ENCODE peak calls at places on chromosomes 13 and 19, in seven cellular contexts. Y, M, Q, R, S, N and J are unnamed samples.

GRCh38 chr19:38304352-38304865 is 358 bp downstream of the C19orf33 start:
- DNase-seq in Y (no peak), M (no peak), Q (no peak), R (no peak), S (no peak), N (no peak), J (no peak)

GRCh38 chr13:40102854-40103253 is 447.4 kb downstream of the COG6 start:
- DNase-seq in Y (no peak), M (no peak), Q (no peak), R (no peak), S (peak; percentile 29), N (no peak), J (peak; percentile 22)

GRCh38 chr19:29328586-29328985 is 115.6 kb upstream of the UQCRFS1 start:
- DNase-seq in Y (no peak), M (no peak), Q (no peak), R (no peak), S (no peak), N (no peak), J (no peak)

GRCh38 chr13:92833071-92833470 is 393.5 kb upstream of the GPC6 start:
- DNase-seq in Y (no peak), M (no peak), Q (peak; percentile 58), R (no peak), S (no peak), N (no peak), J (no peak)

GRCh38 chr19:46404884-46405658 is 8.3 kb downstream of the CCDC8 start:
- DNase-seq in Y (no peak), M (no peak), Q (peak; percentile 58), R (no peak), S (no peak), N (no peak), J (no peak)

GRCh38 chr13:98478134-98479129 is 98.5 kb downstream of the STK24 start:
- DNase-seq in Y (no peak), M (peak; percentile 64), Q (peak; percentile 26), R (no peak), S (peak; percentile 48), N (no peak), J (peak; percentile 47)

GRCh38 chr13:100280681-100281080 is 191.8 kb downstream of the PCCA start:
- DNase-seq in Y (no peak), M (no peak), Q (no peak), R (no peak), S (peak; percentile 9), N (no peak), J (no peak)

GRCh38 chr19:27657271-27658051 is 1555.5 kb downstream of the UQCRFS1 start:
- DNase-seq in Y (no peak), M (no peak), Q (no peak), R (no peak), S (no peak), N (no peak), J (no peak)

GRCh38 chr13:28819748-28820098 is 416 bp upstream of the MTUS2 start:
- DNase-seq in Y (peak; percentile 69), M (peak; percentile 54), Q (peak; percentile 8), R (peak; percentile 81), S (peak; percentile 16), N (no peak), J (peak; percentile 78)

GRCh38 chr13:37747071-37747612 is 122.4 kb downstream of the TRPC4 start:
- DNase-seq in Y (no peak), M (no peak), Q (peak; percentile 91), R (no peak), S (peak; percentile 62), N (peak; percentile 12), J (no peak)

GRCh38 chr19:44856438-44857083 is 10.5 kb downstream of the NECTIN2 start:
- DNase-seq in Y (peak; percentile 17), M (no peak), Q (no peak), R (no peak), S (no peak), N (no peak), J (no peak)

GRCh38 chr13:32426191-32426980 is 1.5 kb downstream of the N4BP2L1 start:
- DNase-seq in Y (no peak), M (peak; percentile 65), Q (peak; percentile 31), R (no peak), S (peak; percentile 23), N (no peak), J (peak; percentile 75)

GRCh38 chr19:55580628-55581144 is at the start of gene ZNF579:
- DNase-seq in Y (peak; percentile 89), M (peak; percentile 83), Q (peak; percentile 93), R (peak; percentile 77), S (peak; percentile 89), N (no peak), J (peak; percentile 85)

GRCh38 chr13:109412232-109412935 is 374.0 kb downstream of the IRS2 start:
- DNase-seq in Y (peak; percentile 55), M (no peak), Q (peak; percentile 36), R (peak; percentile 22), S (peak; percentile 35), N (no peak), J (no peak)

GRCh38 chr19:30430206-30430734 is 58.1 kb downstream of the ZNF536 start:
- DNase-seq in Y (no peak), M (no peak), Q (no peak), R (no peak), S (no peak), N (no peak), J (no peak)

GRCh38 chr19:42066075-42066754 is 3.8 kb downstream of the GRIK5 start:
- DNase-seq in Y (no peak), M (no peak), Q (peak; percentile 12), R (no peak), S (no peak), N (no peak), J (no peak)

GRCh38 chr19:30385666-30386065 is 13.5 kb downstream of the ZNF536 start:
- DNase-seq in Y (no peak), M (no peak), Q (no peak), R (no peak), S (no peak), N (no peak), J (no peak)

GRCh38 chr19:12872941-12873890 is 8.0 kb downstream of the DNASE2 start:
- DNase-seq in Y (no peak), M (no peak), Q (peak; percentile 35), R (no peak), S (peak; percentile 30), N (peak; percentile 22), J (peak; percentile 68)

GRCh38 chr13:31015207-31015606 is 82.8 kb downstream of the TEX26 start:
- DNase-seq in Y (no peak), M (no peak), Q (no peak), R (no peak), S (no peak), N (no peak), J (no peak)

GRCh38 chr13:93080587-93080986 is 146.0 kb upstream of the GPC6 start:
- DNase-seq in Y (no peak), M (no peak), Q (peak; percentile 9), R (no peak), S (no peak), N (no peak), J (no peak)

GRCh38 chr19:39599116-39599515 is 3.2 kb upstream of the LGALS13 start:
- DNase-seq in Y (no peak), M (no peak), Q (peak; percentile 22), R (peak; percentile 42), S (peak; percentile 8), N (no peak), J (peak; percentile 18)

GRCh38 chr13:25943666-25944065 is 108.2 kb downstream of the SHISA2 start:
- DNase-seq in Y (no peak), M (no peak), Q (peak; percentile 75), R (no peak), S (peak; percentile 38), N (no peak), J (no peak)

GRCh38 chr13:77429320-77430142 is 102.6 kb upstream of the MYCBP2 start:
- DNase-seq in Y (no peak), M (peak; percentile 80), Q (no peak), R (no peak), S (peak; percentile 16), N (no peak), J (peak; percentile 39)

GRCh38 chr13:35912841-35913240 is 218.3 kb downstream of the DCLK1 start:
- DNase-seq in Y (no peak), M (no peak), Q (no peak), R (no peak), S (no peak), N (no peak), J (no peak)

GRCh38 chr19:2270157-2270571 is 11.8 kb downstream of the PEAK3 start:
- DNase-seq in Y (peak; percentile 61), M (no peak), Q (no peak), R (no peak), S (peak; percentile 42), N (no peak), J (no peak)

GRCh38 chr19:42326969-42327368 is 1.5 kb downstream of the MEGF8 start:
- DNase-seq in Y (no peak), M (no peak), Q (no peak), R (no peak), S (no peak), N (no peak), J (no peak)

DNA sequence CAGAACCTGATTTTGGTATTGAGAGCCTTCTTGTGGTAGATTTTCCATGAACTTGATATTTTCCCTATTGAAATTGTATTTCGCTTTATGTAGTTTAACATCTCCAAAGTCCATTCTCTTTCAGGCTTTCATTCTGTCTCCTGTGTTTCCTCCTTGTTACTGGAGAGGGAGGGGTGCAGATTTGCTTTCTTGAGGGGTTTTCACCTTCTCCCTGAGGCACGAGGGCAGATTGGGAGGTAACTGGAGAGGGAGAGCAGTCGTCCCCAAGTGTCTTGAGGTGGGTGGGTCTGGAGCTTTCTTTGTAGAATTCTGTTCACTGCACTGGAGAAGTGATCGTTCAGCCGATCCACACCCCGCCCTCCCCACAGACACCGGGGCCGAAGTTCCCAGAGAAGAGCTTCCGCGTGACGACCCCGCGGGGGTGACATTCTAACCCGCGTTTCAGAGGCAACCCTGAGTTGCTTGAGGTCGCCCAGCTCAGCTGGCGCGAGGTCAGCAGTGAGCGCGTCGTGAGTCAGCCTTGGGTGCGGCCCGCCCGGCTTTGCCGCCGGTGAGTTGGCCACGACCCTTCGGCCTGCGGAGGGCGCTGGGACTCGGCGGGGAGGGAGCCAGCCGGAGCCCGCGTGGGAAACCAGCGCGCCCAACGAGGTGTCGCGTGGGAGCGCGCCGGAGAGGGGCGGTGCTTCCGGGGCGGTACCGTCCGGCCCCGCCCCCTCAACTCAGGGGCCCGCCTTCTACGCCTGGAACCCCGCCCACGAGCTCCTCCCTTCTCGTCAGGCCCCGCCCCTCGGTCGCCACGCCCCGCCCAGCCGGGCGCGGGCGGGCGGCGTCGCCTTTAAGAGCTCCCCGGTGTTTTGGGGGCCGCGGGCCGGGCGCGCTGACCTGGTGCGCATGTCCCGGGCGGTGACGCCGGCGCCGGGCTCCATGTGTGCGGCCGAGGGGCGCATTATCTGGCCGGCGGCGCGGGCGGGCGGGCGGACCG is at the start of gene GATAD2A:
- DNase-seq in Y (peak; percentile 93), M (peak; percentile 92), Q (peak; percentile 93), R (peak; percentile 88), S (peak; percentile 94), N (peak; percentile 66), J (peak; percentile 96)
- TF ChIP-seq CTCF in Y (peak; percentile 56), M (peak; percentile 20), Q (peak; percentile 10), R (peak; percentile 30), S (peak; percentile 32), N (peak; percentile 44), J (peak; percentile 69)

GRCh38 chr13:102197193-102197592 is 204.7 kb downstream of the FGF14 start:
- DNase-seq in Y (no peak), M (no peak), Q (peak; percentile 63), R (no peak), S (no peak), N (no peak), J (no peak)
- TF ChIP-seq CTCF in Y (peak; percentile 52), M (peak; percentile 16), Q (peak; percentile 55), R (no peak), S (peak; percentile 10), N (no peak), J (peak; percentile 10)

GRCh38 chr13:39037880-39038568 is at the start of the genes NHLRC3 and PROSER1:
- DNase-seq in Y (peak; percentile 92), M (peak; percentile 89), Q (peak; percentile 96), R (peak; percentile 53), S (peak; percentile 95), N (peak; percentile 72), J (peak; percentile 85)
- TF ChIP-seq CTCF in Y (no peak), M (no peak), Q (no peak), R (no peak), S (no peak), N (no peak), J (no peak)

GRCh38 chr19:31641591-31641990 is 292.4 kb upstream of the TSHZ3 start:
- DNase-seq in Y (no peak), M (no peak), Q (no peak), R (no peak), S (no peak), N (no peak), J (no peak)
- TF ChIP-seq CTCF in Y (no peak), M (no peak), Q (no peak), R (no peak), S (no peak), N (no peak), J (no peak)